ENCODE peak calls at places on chromosomes 5 and 9, in four cellular contexts. One of them, this sample, is unnamed.
A peak's percentile ranks its signal among the peaks of the same experiment; 100 is the strongest.

GRCh38 chr5:34857161-34857560 is 18.2 kb downstream of the TTC23L start:
- DNase-seq in mesenteric fat pad: no peak
- DNase-seq in ELR: no peak
- DNase-seq in endothelial cell: no peak
- DNase-seq in this sample: no peak

GRCh38 chr5:1751864-1752822 is 47.5 kb downstream of the MRPL36 start:
- DNase-seq in mesenteric fat pad: peak; percentile 60
- DNase-seq in ELR: no peak
- DNase-seq in endothelial cell: no peak
- DNase-seq in this sample: no peak

GRCh38 chr5:67983251-67983941 is 232.2 kb upstream of the PIK3R1 start:
- DNase-seq in mesenteric fat pad: no peak
- DNase-seq in ELR: peak; percentile 86
- DNase-seq in endothelial cell: no peak
- DNase-seq in this sample: no peak

GRCh38 chr5:157571357-157571827 is 4.2 kb downstream of the ADAM19 start:
- DNase-seq in mesenteric fat pad: no peak
- DNase-seq in ELR: peak; percentile 92
- DNase-seq in endothelial cell: no peak
- DNase-seq in this sample: no peak

GRCh38 chr5:56663523-56663922 is 151.8 kb upstream of the MAP3K1 start:
- DNase-seq in mesenteric fat pad: no peak
- DNase-seq in ELR: no peak
- DNase-seq in endothelial cell: no peak
- DNase-seq in this sample: no peak

GRCh38 chr5:124706729-124707361 is 39.6 kb downstream of the ZNF608 start:
- DNase-seq in mesenteric fat pad: no peak
- DNase-seq in ELR: no peak
- DNase-seq in endothelial cell: no peak
- DNase-seq in this sample: peak; percentile 37

GRCh38 chr5:76386360-76386759 is 16.7 kb upstream of the IQGAP2 start:
- DNase-seq in mesenteric fat pad: no peak
- DNase-seq in ELR: no peak
- DNase-seq in endothelial cell: no peak
- DNase-seq in this sample: no peak

GRCh38 chr5:34009610-34010009 is 1.8 kb upstream of the AMACR start:
- DNase-seq in mesenteric fat pad: no peak
- DNase-seq in ELR: peak; percentile 46
- DNase-seq in endothelial cell: no peak
- DNase-seq in this sample: no peak

GRCh38 chr9:85228111-85228855 is 513.5 kb downstream of the AGTPBP1 start:
- DNase-seq in mesenteric fat pad: no peak
- DNase-seq in ELR: no peak
- DNase-seq in endothelial cell: no peak
- DNase-seq in this sample: no peak

GRCh38 chr9:76441551-76442322 is 17.2 kb upstream of the GCNT1 start:
- DNase-seq in mesenteric fat pad: no peak
- DNase-seq in ELR: peak; percentile 89
- DNase-seq in endothelial cell: no peak
- DNase-seq in this sample: no peak

GRCh38 chr5:71907589-71908145 is 188.6 kb downstream of the CARTPT start:
- DNase-seq in mesenteric fat pad: no peak
- DNase-seq in ELR: no peak
- DNase-seq in endothelial cell: no peak
- DNase-seq in this sample: no peak

GRCh38 chr5:177399903-177400868 is at the start of gene PFN3:
- DNase-seq in mesenteric fat pad: no peak
- DNase-seq in ELR: peak; percentile 43
- DNase-seq in endothelial cell: no peak
- DNase-seq in this sample: no peak

GRCh38 chr5:178793696-178794095 is 63.2 kb upstream of the ZNF354A start:
- DNase-seq in mesenteric fat pad: no peak
- DNase-seq in ELR: no peak
- DNase-seq in endothelial cell: no peak
- DNase-seq in this sample: no peak

GRCh38 chr5:78601622-78602314 is 46.8 kb downstream of the LHFPL2 start:
- DNase-seq in mesenteric fat pad: no peak
- DNase-seq in ELR: peak; percentile 45
- DNase-seq in endothelial cell: no peak
- DNase-seq in this sample: no peak

GRCh38 chr9:11338130-11338529 is 725.3 kb upstream of the PTPRD start:
- DNase-seq in mesenteric fat pad: no peak
- DNase-seq in ELR: no peak
- DNase-seq in endothelial cell: no peak
- DNase-seq in this sample: no peak

GRCh38 chr5:90746119-90746518 is 187.5 kb downstream of the ADGRV1 start:
- DNase-seq in mesenteric fat pad: no peak
- DNase-seq in ELR: no peak
- DNase-seq in endothelial cell: no peak
- DNase-seq in this sample: no peak

GRCh38 chr9:131358438-131359029 is 35.4 kb upstream of the PRRC2B start:
- DNase-seq in mesenteric fat pad: no peak
- DNase-seq in ELR: no peak
- DNase-seq in endothelial cell: no peak
- DNase-seq in this sample: no peak

GRCh38 chr5:138542120-138542955 is 698 bp downstream of the ETF1 start:
- DNase-seq in mesenteric fat pad: no peak
- DNase-seq in ELR: peak; percentile 41
- DNase-seq in endothelial cell: no peak
- DNase-seq in this sample: no peak

GRCh38 chr5:16866795-16867584 is 69.1 kb downstream of the MYO10 start:
- DNase-seq in mesenteric fat pad: no peak
- DNase-seq in ELR: no peak
- DNase-seq in endothelial cell: no peak
- DNase-seq in this sample: no peak

GRCh38 chr9:110351009-110351467 is 13.4 kb upstream of the TXNDC8 start:
- DNase-seq in mesenteric fat pad: no peak
- DNase-seq in ELR: peak; percentile 74
- DNase-seq in endothelial cell: no peak
- DNase-seq in this sample: no peak

GRCh38 chr5:153352685-153353219 is 137.7 kb upstream of the GRIA1 start:
- DNase-seq in mesenteric fat pad: no peak
- DNase-seq in ELR: no peak
- DNase-seq in endothelial cell: no peak
- DNase-seq in this sample: no peak

GRCh38 chr9:135090547-135090946 is 3.1 kb downstream of the OLFM1 start:
- DNase-seq in mesenteric fat pad: no peak
- DNase-seq in ELR: no peak
- DNase-seq in endothelial cell: peak; percentile 35
- DNase-seq in this sample: no peak

GRCh38 chr5:117590944-117591343 is 1016.3 kb upstream of the SEMA6A start:
- DNase-seq in mesenteric fat pad: no peak
- DNase-seq in ELR: peak; percentile 6
- DNase-seq in endothelial cell: no peak
- DNase-seq in this sample: no peak

GRCh38 chr5:115432691-115433090 is 111.9 kb downstream of the FEM1C start:
- DNase-seq in mesenteric fat pad: no peak
- DNase-seq in ELR: no peak
- DNase-seq in endothelial cell: no peak
- DNase-seq in this sample: no peak

GRCh38 chr5:135843571-135844337 is 9.3 kb downstream of the SLC25A48 start:
- DNase-seq in mesenteric fat pad: peak; percentile 68
- DNase-seq in ELR: no peak
- DNase-seq in endothelial cell: no peak
- DNase-seq in this sample: no peak

GRCh38 chr5:89087551-89088318 is 204.8 kb upstream of the MEF2C start:
- DNase-seq in mesenteric fat pad: no peak
- DNase-seq in ELR: no peak
- DNase-seq in endothelial cell: no peak
- DNase-seq in this sample: no peak

GRCh38 chr5:136012041-136012804 is 16.6 kb upstream of the TGFBI start:
- DNase-seq in mesenteric fat pad: no peak
- DNase-seq in ELR: peak; percentile 82
- DNase-seq in endothelial cell: no peak
- DNase-seq in this sample: no peak

GRCh38 chr9:28820741-28821140 is 1247.5 kb upstream of the C9orf72 start:
- DNase-seq in mesenteric fat pad: no peak
- DNase-seq in ELR: no peak
- DNase-seq in endothelial cell: peak; percentile 17
- DNase-seq in this sample: no peak

GRCh38 chr5:112014771-112015170 is 257.8 kb upstream of the NREP start:
- DNase-seq in mesenteric fat pad: no peak
- DNase-seq in ELR: no peak
- DNase-seq in endothelial cell: no peak
- DNase-seq in this sample: no peak

GRCh38 chr5:136375920-136376319 is 10.6 kb upstream of the TRPC7 start:
- DNase-seq in mesenteric fat pad: no peak
- DNase-seq in ELR: no peak
- DNase-seq in endothelial cell: no peak
- DNase-seq in this sample: no peak

GRCh38 chr5:176639981-176640380 is 7.3 kb upstream of the TSPAN17 start:
- DNase-seq in mesenteric fat pad: no peak
- DNase-seq in ELR: no peak
- DNase-seq in endothelial cell: no peak
- DNase-seq in this sample: no peak

GRCh38 chr9:87662808-87663528 is 63.0 kb upstream of the CTSL start:
- DNase-seq in mesenteric fat pad: peak; percentile 91
- DNase-seq in ELR: peak; percentile 72
- DNase-seq in endothelial cell: peak; percentile 90
- DNase-seq in this sample: peak; percentile 52

GRCh38 chr9:97109194-97109811 is 70.4 kb upstream of the CTSV start:
- DNase-seq in mesenteric fat pad: no peak
- DNase-seq in ELR: peak; percentile 63
- DNase-seq in endothelial cell: peak; percentile 50
- DNase-seq in this sample: peak; percentile 78

This sample was measured in Caco-2.